ENCODE peak calls at places on chromosomes 13 and 19, in five cellular contexts. O, U, Q, K and Z are unnamed samples.

GRCh38 chr13:113145496-113145895 is 13.0 kb upstream of the PROZ start:
- DNase-seq in O (no peak), U (no peak), Q (no peak), K (no peak), Z (no peak)

GRCh38 chr13:105403065-105403464 is 1132.4 kb downstream of the EFNB2 start:
- DNase-seq in O (no peak), U (no peak), Q (no peak), K (no peak), Z (no peak)

GRCh38 chr19:18894254-18895037 is 1.5 kb downstream of the CERS1 start:
- DNase-seq in O (peak; percentile 69), U (no peak), Q (no peak), K (no peak), Z (no peak)

GRCh38 chr13:52345048-52345447 is 60.9 kb downstream of the THSD1 start:
- DNase-seq in O (no peak), U (no peak), Q (no peak), K (no peak), Z (peak; percentile 24)

GRCh38 chr13:88000239-88000638 is 329.1 kb downstream of the SLITRK5 start:
- DNase-seq in O (no peak), U (no peak), Q (no peak), K (no peak), Z (no peak)

GRCh38 chr19:33390120-33390907 is 16.8 kb downstream of the CEBPG start:
- DNase-seq in O (no peak), U (peak; percentile 95), Q (no peak), K (no peak), Z (no peak)

GRCh38 chr19:41734585-41734984 is 20.7 kb upstream of the CEACAM6 start:
- DNase-seq in O (peak; percentile 91), U (no peak), Q (no peak), K (no peak), Z (no peak)

GRCh38 chr13:65236841-65237418 is 1993.2 kb downstream of the PCDH9 start:
- DNase-seq in O (no peak), U (no peak), Q (no peak), K (no peak), Z (no peak)

GRCh38 chr13:49958321-49958720 is 22.2 kb upstream of the SPRYD7 start:
- DNase-seq in O (no peak), U (no peak), Q (no peak), K (no peak), Z (no peak)

GRCh38 chr19:55078996-55079395 is 3.3 kb downstream of the EPS8L1 start:
- DNase-seq in O (no peak), U (no peak), Q (no peak), K (no peak), Z (no peak)

GRCh38 chr13:36414461-36414860 is 17.8 kb upstream of the CCNA1 start:
- DNase-seq in O (no peak), U (no peak), Q (no peak), K (no peak), Z (no peak)

GRCh38 chr19:49664171-49665070 is 1.2 kb downstream of the IRF3 start:
- DNase-seq in O (peak; percentile 34), U (peak; percentile 99), Q (peak; percentile 29), K (peak; percentile 94), Z (peak; percentile 74)

GRCh38 chr19:9947441-9947840 is 11.1 kb upstream of the OLFM2 start:
- DNase-seq in O (no peak), U (no peak), Q (no peak), K (no peak), Z (no peak)

GRCh38 chr19:8208119-8208709 is 956 bp upstream of the CERS4 start:
- DNase-seq in O (no peak), U (no peak), Q (no peak), K (no peak), Z (no peak)

GRCh38 chr13:45196622-45197021 is 4.2 kb downstream of the KCTD4 start:
- DNase-seq in O (no peak), U (no peak), Q (no peak), K (no peak), Z (peak; percentile 36)

GRCh38 chr19:33868821-33869412 is 72.2 kb downstream of the KCTD15 start:
- DNase-seq in O (no peak), U (peak; percentile 82), Q (no peak), K (no peak), Z (no peak)

GRCh38 chr19:55586976-55587668 is 6.5 kb upstream of the ZNF579 start:
- DNase-seq in O (peak; percentile 93), U (peak; percentile 98), Q (peak; percentile 61), K (peak; percentile 89), Z (peak; percentile 92)

GRCh38 chr13:45258339-45258685 is 57.5 kb upstream of the KCTD4 start:
- DNase-seq in O (no peak), U (no peak), Q (no peak), K (no peak), Z (no peak)

GRCh38 chr13:29993196-29993595 is 142.8 kb upstream of the UBL3 start:
- DNase-seq in O (no peak), U (no peak), Q (no peak), K (no peak), Z (no peak)

GRCh38 chr13:29339386-29340272 is 255.9 kb downstream of the SLC7A1 start:
- DNase-seq in O (no peak), U (no peak), Q (no peak), K (no peak), Z (no peak)

GRCh38 chr19:29837448-29837961 is 25.7 kb downstream of the CCNE1 start:
- DNase-seq in O (no peak), U (no peak), Q (no peak), K (peak; percentile 45), Z (no peak)

GRCh38 chr19:33207040-33207620 is 13.0 kb downstream of the LRP3 start:
- DNase-seq in O (no peak), U (no peak), Q (no peak), K (no peak), Z (no peak)

GRCh38 chr19:54525636-54526035 is 23.0 kb downstream of the LAIR2 start:
- DNase-seq in O (no peak), U (no peak), Q (no peak), K (no peak), Z (no peak)

GRCh38 chr13:37413161-37413560 is 185.4 kb downstream of the POSTN start:
- DNase-seq in O (no peak), U (no peak), Q (no peak), K (no peak), Z (no peak)

GRCh38 chr19:16076958-16077611 is 790 bp downstream of the TPM4 start:
- DNase-seq in O (peak; percentile 3), U (peak; percentile 93), Q (no peak), K (peak; percentile 33), Z (no peak)

GRCh38 chr13:40109324-40109958 is 454.0 kb downstream of the COG6 start:
- DNase-seq in O (no peak), U (no peak), Q (no peak), K (no peak), Z (peak; percentile 96)

GRCh38 chr19:49106648-49107135 is 7.5 kb upstream of the LIN7B start:
- DNase-seq in O (no peak), U (no peak), Q (no peak), K (peak; percentile 67), Z (peak; percentile 16)

GRCh38 chr19:32581704-32582164 is 744 bp downstream of the PDCD5 start:
- DNase-seq in O (no peak), U (no peak), Q (no peak), K (no peak), Z (peak; percentile 36)

GRCh38 chr13:76799696-76800095 is 86.5 kb downstream of the KCTD12 start:
- DNase-seq in O (peak; percentile 9), U (no peak), Q (no peak), K (no peak), Z (no peak)

GRCh38 chr13:73059460-73060250 is 850 bp downstream of the KLF5 start:
- DNase-seq in O (peak; percentile 54), U (peak; percentile 90), Q (no peak), K (peak; percentile 33), Z (no peak)

GRCh38 chr19:20107301-20107700 is 29.5 kb downstream of the ZNF90 start:
- DNase-seq in O (no peak), U (no peak), Q (no peak), K (no peak), Z (no peak)

GRCh38 chr13:86653009-86653408 is 853.8 kb upstream of the SLITRK6 start:
- DNase-seq in O (no peak), U (no peak), Q (no peak), K (no peak), Z (no peak)